ENCODE peak calls at places on chromosomes 16 and 17, in four cellular contexts. O is GM19239, D is kidney glomerular epithelial cell, Q is KBM-7. G is an unnamed sample.

GRCh38 chr17:50114849-50115357 is 15.1 kb downstream of the SAMD14 start:
- DNase-seq in O (no peak), D (peak), Q (peak), G (no peak)

GRCh38 chr17:19384723-19385391 is 2.1 kb downstream of the MFAP4 start:
- DNase-seq in O (no peak), D (no peak), Q (peak), G (peak)

GRCh38 chr17:40035162-40035559 is 19.0 kb downstream of the MED24 start:
- DNase-seq in O (no peak), D (no peak), Q (peak), G (no peak)

GRCh38 chr16:85626191-85626951 is 13.2 kb downstream of the GSE1 start:
- DNase-seq in O (no peak), D (no peak), Q (no peak), G (no peak)

GRCh38 chr16:87681990-87682570 is 79.8 kb downstream of the JPH3 start:
- DNase-seq in O (no peak), D (no peak), Q (peak), G (no peak)

GRCh38 chr17:80169784-80170500 is at the start of gene CARD14:
- DNase-seq in O (no peak), D (no peak), Q (no peak), G (no peak)

GRCh38 chr16:68526782-68527145 is 12.3 kb upstream of the ZFP90 start:
- DNase-seq in O (no peak), D (no peak), Q (no peak), G (no peak)

GRCh38 chr16:77585852-77586251 is 136.5 kb upstream of the NUDT7 start:
- DNase-seq in O (no peak), D (peak), Q (no peak), G (no peak)

GRCh38 chr16:66858740-66859396 is 14.7 kb downstream of the CA7 start:
- DNase-seq in O (no peak), D (no peak), Q (no peak), G (no peak)